ENCODE peak calls at places on chromosomes 7 and 10, in eight cellular contexts. A is H1, J is left lung, F is left ventricle myocardium inferior, T is adrenal gland, G is uterus, H is OCI-LY7, W is aorta. X is an unnamed sample.

GRCh38 chr7:3156508-3156907 is 112.8 kb upstream of the CARD11 start:
- DNase-seq in A (no peak), J (peak; percentile 22), F (no peak), T (no peak), G (no peak), H (no peak), W (no peak), X (no peak)

GRCh38 chr7:82044497-82045080 is 274.7 kb upstream of the HGF start:
- DNase-seq in A (no peak), J (no peak), F (no peak), T (peak; percentile 51), G (peak; percentile 46), H (peak; percentile 37), W (no peak), X (no peak)

GRCh38 chr7:140696679-140697446 is at the start of gene NDUFB2:
- DNase-seq in A (peak; percentile 96), J (peak; percentile 84), F (peak; percentile 52), T (peak; percentile 78), G (peak; percentile 76), H (peak; percentile 81), W (peak; percentile 93), X (peak; percentile 50)

GRCh38 chr7:92751902-92752901 is 84.2 kb downstream of the CDK6 start:
- DNase-seq in A (no peak), J (no peak), F (no peak), T (no peak), G (no peak), H (no peak), W (no peak), X (no peak)

GRCh38 chr7:39721919-39722597 is 98.7 kb downstream of the RALA start:
- DNase-seq in A (no peak), J (no peak), F (no peak), T (no peak), G (no peak), H (no peak), W (no peak), X (no peak)

GRCh38 chr10:28986856-28987255 is 302.0 kb upstream of the LYZL1 start:
- DNase-seq in A (no peak), J (no peak), F (no peak), T (no peak), G (no peak), H (no peak), W (no peak), X (no peak)

GRCh38 chr7:17942231-17942630 is 1.9 kb upstream of the SNX13 start:
- DNase-seq in A (no peak), J (no peak), F (no peak), T (no peak), G (no peak), H (no peak), W (no peak), X (no peak)

GRCh38 chr7:101031082-101031481 is 11.2 kb downstream of the MUC17 start:
- DNase-seq in A (peak; percentile 59), J (no peak), F (no peak), T (no peak), G (no peak), H (no peak), W (no peak), X (no peak)

GRCh38 chr10:78367012-78367411 is 333.3 kb downstream of the RPS24 start:
- DNase-seq in A (no peak), J (no peak), F (no peak), T (no peak), G (peak; percentile 51), H (no peak), W (peak; percentile 65), X (no peak)

DNA sequence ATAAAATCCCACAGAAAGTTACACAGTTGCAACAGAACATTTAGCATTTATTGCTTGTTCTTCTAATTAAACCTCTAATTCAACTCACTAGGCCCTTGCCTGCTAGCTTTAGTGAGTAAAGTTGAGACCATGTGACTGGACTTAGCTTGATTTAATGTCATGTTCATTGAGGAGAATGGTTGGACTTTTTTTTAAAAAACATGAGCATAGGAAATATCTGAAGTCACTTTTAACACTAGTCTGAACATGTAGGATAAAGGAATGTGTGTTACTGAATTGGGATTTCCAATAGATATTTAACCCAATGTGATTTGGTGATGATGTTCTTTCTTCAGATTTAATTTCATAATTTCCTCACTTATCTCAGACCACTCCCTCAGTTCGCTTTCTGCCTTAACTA is 24.6 kb upstream of the GLCCI1 start:
- DNase-seq in A (no peak), J (no peak), F (no peak), T (no peak), G (no peak), H (peak; percentile 11), W (no peak), X (no peak)
- H3K4me1 ChIP-seq in A (no peaks in the 10 kb centered on the region), J (no peaks in the 10 kb centered on the region), F (no peaks in the 10 kb centered on the region), T (no peaks in the 10 kb centered on the region), G (no peaks in the 10 kb centered on the region), H (peaks cover 37% of the 10 kb centered on the region), W (no peaks in the 10 kb centered on the region), X (no peaks in the 10 kb centered on the region)

DNA sequence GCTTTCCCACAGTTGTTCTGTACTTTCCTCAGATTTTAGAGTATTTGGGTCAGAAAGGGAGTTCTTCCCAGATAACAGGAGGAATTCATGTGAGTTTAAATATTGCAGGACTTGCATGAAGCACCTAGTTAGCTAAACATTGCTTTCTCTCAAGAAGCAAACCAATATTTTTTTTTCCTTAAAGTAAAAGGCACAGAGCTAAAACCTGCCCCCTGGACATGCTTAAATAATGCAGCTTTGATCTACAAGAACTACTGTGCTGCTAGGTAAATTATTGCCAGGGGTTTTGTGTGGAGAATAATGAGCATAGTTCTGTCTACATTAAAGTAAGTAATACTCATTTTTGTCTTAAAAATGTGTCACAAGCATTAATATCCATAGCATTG is 542 bp upstream of the SOSTDC1 start:
- DNase-seq in A (no peak), J (no peak), F (no peak), T (no peak), G (no peak), H (no peak), W (no peak), X (no peak)
- H3K4me3 ChIP-seq in A (peak overlapping the region; percentile 17), J (no peak overlapping the region), F (peak overlapping the region; percentile 44), T (no peak overlapping the region), G (no peak overlapping the region), H (no peak overlapping the region), W (no peak overlapping the region), X (peak overlapping the region; percentile 29)

DNA sequence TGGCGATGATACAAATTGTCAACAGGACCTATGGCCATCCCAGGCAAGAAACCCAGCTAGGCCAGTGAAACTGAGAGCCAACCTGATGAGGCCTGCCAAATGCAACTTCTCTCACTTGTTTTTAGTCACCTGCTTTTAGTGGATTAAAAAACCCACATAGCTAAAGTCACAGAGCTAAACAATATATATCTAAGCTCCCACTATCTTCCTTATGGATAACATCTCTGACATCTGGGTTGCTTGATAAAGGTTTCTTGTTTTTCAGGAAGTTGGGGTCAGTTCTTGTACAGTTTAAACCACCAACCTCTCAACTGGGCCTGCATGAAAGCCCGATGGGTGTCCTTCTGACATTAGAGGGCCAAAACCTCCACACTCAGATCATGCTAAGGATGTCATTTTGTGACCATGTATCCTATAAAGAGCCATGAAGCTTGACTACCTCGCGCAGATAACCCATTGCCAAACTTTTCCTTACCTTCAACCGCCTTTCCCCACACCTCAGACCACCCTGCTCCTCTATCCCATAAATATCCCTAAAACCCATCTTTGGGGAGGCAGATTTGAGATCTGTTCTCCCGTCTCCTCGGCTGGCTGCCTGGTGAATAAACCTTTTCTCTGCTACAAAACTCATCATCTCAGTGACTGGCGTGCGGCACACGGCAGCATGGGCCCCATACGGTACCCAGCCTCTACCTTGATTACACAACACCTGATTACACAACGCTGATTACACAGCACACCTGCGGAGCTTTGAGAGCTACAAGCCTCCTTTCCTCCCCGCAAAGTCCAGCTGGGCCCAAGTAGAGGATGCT is 797 bp upstream of the STMP1 start:
- DNase-seq in A (no peak), J (peak; percentile 38), F (no peak), T (no peak), G (no peak), H (no peak), W (no peak), X (no peak)
- H3K27ac ChIP-seq in A (no peak overlapping the region), J (peak overlapping the region; percentile 94), F (peak overlapping the region; percentile 97), T (peak overlapping the region; percentile 98), G (peak overlapping the region; percentile 96), H (no peak overlapping the region), W (peak overlapping the region; percentile 1), X (peak overlapping the region; percentile 91)

DNA sequence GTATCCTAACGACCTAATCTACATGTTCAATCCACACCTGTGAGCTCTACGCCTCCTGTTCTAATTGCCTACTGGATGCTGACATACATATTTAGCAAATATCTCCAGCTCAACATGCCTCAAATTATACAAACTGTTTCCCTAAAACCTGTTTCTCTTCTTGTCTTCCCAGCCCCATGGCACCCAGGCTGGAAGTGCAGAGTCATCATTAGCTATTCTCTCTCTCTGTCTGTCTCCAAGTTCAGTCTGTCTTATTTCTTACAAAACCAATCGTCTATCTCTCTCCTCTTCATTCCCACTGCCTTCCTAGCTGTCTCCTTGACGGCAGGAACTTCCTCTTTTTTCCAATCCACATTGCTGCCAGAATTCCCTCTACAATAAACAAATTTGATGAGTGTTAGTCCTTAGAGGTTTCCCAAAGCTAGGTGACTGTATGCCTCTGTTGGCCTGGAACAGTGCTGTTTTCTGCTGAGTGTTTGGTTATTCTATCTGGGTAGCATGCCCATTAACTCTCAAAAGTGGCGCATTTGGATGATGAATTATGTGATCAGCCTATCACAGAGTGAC is 14.9 kb upstream of the ZNRF2 start:
- DNase-seq in A (peak; percentile 17), J (no peak), F (no peak), T (no peak), G (no peak), H (no peak), W (no peak), X (no peak)
- H3K4me1 ChIP-seq in A (no peaks in the 10 kb centered on the region), J (no peaks in the 10 kb centered on the region), F (no peaks in the 10 kb centered on the region), T (no peaks in the 10 kb centered on the region), G (no peaks in the 10 kb centered on the region), H (peaks cover 22% of the 10 kb centered on the region), W (no peaks in the 10 kb centered on the region), X (no peaks in the 10 kb centered on the region)

DNA sequence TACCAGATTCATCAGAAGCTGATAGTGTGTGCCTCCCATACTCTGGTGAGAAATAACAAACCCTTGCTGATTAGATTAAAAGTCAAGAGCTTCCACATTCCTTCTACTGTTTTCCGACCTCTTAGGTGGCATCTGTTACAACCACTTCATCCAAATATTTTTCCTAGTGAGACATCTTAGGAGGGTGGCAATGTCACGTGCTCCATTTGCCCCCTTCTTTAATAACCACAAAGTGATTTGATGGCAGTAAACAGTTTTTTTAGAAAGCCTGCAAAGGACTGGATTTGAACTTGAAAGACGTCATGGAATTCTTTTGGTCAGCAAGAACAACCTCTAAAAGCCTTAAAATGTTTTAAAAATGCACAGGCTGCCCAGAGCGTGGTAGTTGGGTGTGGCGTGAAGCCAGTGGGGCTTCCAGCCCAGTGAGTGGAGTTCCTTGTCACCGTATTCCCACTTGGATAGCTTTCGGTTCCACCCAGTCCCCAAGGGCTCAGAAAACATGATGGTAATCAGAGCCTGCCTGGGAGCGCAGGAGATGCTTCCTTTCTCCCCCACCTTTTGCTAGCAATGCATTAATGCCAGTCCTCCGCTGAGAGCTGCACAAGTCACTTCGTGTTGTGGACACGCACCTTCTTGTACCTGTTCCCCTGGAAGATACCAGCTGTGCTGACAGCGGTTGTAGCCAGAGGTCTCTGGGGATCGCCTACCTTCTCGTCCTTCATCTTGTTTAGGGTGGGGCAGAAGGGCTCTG is 256.4 kb downstream of the KIAA1217 start:
- DNase-seq in A (no peak), J (no peak), F (no peak), T (no peak), G (no peak), H (no peak), W (no peak), X (no peak)
- H3K4me3 ChIP-seq in A (no peak overlapping the region), J (no peak overlapping the region), F (no peak overlapping the region), T (no peak overlapping the region), G (no peak overlapping the region), H (no peak overlapping the region), W (no peak overlapping the region), X (peak overlapping the region; percentile 52)